ENCODE peak calls at places on chromosome 13, in nine cellular contexts. One of them, this sample, is unnamed.

GRCh38 chr13:45412274-45413049 is 5.7 kb downstream of the SLC25A30 start:
- DNase-seq in HEK293T: no peak
- DNase-seq in MCF 10A: no peak
- DNase-seq in choroid plexus epithelial cell: no peak
- DNase-seq in central memory CD4-positive, alpha-beta T cell: no peak
- DNase-seq in upper lobe of right lung: no peak
- DNase-seq in NCI-H2029 treated with DMSO at 0.1 percent for 48 hours: no peak
- DNase-seq in LHCN-M2: no peak
- DNase-seq in AG10803: no peak
- DNase-seq in this sample: no peak

GRCh38 chr13:33032037-33032625 is 15.9 kb downstream of the KL start:
- DNase-seq in central memory CD4-positive, alpha-beta T cell: no peak
- DNase-seq in upper lobe of right lung: peak; percentile 68
- DNase-seq in choroid plexus epithelial cell: no peak
- DNase-seq in AG10803: peak; percentile 49
- DNase-seq in HEK293T: no peak
- DNase-seq in MCF 10A: no peak
- DNase-seq in LHCN-M2: peak; percentile 27
- DNase-seq in NCI-H2029 treated with DMSO at 0.1 percent for 48 hours: no peak
- DNase-seq in this sample: no peak

GRCh38 chr13:99164226-99164625 is 36.4 kb upstream of the UBAC2 start:
- DNase-seq in NCI-H2029 treated with DMSO at 0.1 percent for 48 hours: no peak
- DNase-seq in upper lobe of right lung: no peak
- DNase-seq in choroid plexus epithelial cell: no peak
- DNase-seq in MCF 10A: no peak
- DNase-seq in HEK293T: no peak
- DNase-seq in LHCN-M2: no peak
- DNase-seq in AG10803: no peak
- DNase-seq in central memory CD4-positive, alpha-beta T cell: no peak
- DNase-seq in this sample: no peak

GRCh38 chr13:72651196-72651595 is 76.2 kb downstream of the MZT1 start:
- DNase-seq in MCF 10A: peak; percentile 14
- DNase-seq in AG10803: no peak
- DNase-seq in NCI-H2029 treated with DMSO at 0.1 percent for 48 hours: no peak
- DNase-seq in upper lobe of right lung: no peak
- DNase-seq in central memory CD4-positive, alpha-beta T cell: no peak
- DNase-seq in LHCN-M2: no peak
- DNase-seq in HEK293T: peak; percentile 70
- DNase-seq in choroid plexus epithelial cell: peak; percentile 31
- DNase-seq in this sample: no peak

GRCh38 chr13:86567119-86567518 is 767.9 kb upstream of the SLITRK6 start:
- DNase-seq in HEK293T: peak; percentile 25
- DNase-seq in NCI-H2029 treated with DMSO at 0.1 percent for 48 hours: no peak
- DNase-seq in central memory CD4-positive, alpha-beta T cell: no peak
- DNase-seq in upper lobe of right lung: no peak
- DNase-seq in MCF 10A: no peak
- DNase-seq in choroid plexus epithelial cell: no peak
- DNase-seq in LHCN-M2: no peak
- DNase-seq in AG10803: no peak
- DNase-seq in this sample: no peak

GRCh38 chr13:21060063-21060826 is 1.1 kb downstream of the LATS2 start:
- DNase-seq in choroid plexus epithelial cell: peak; percentile 64
- DNase-seq in HEK293T: peak; percentile 20
- DNase-seq in MCF 10A: peak; percentile 30
- DNase-seq in NCI-H2029 treated with DMSO at 0.1 percent for 48 hours: no peak
- DNase-seq in upper lobe of right lung: peak; percentile 82
- DNase-seq in LHCN-M2: peak; percentile 34
- DNase-seq in AG10803: peak; percentile 63
- DNase-seq in central memory CD4-positive, alpha-beta T cell: no peak
- DNase-seq in this sample: no peak

GRCh38 chr13:33730147-33730546 is 87.8 kb upstream of the RFC3 start:
- DNase-seq in choroid plexus epithelial cell: peak; percentile 3
- DNase-seq in NCI-H2029 treated with DMSO at 0.1 percent for 48 hours: no peak
- DNase-seq in AG10803: no peak
- DNase-seq in upper lobe of right lung: no peak
- DNase-seq in central memory CD4-positive, alpha-beta T cell: no peak
- DNase-seq in HEK293T: no peak
- DNase-seq in LHCN-M2: no peak
- DNase-seq in MCF 10A: no peak
- DNase-seq in this sample: no peak

GRCh38 chr13:44750618-44751017 is 174.5 kb upstream of the TSC22D1 start:
- DNase-seq in choroid plexus epithelial cell: no peak
- DNase-seq in NCI-H2029 treated with DMSO at 0.1 percent for 48 hours: no peak
- DNase-seq in LHCN-M2: no peak
- DNase-seq in HEK293T: no peak
- DNase-seq in central memory CD4-positive, alpha-beta T cell: no peak
- DNase-seq in AG10803: no peak
- DNase-seq in upper lobe of right lung: no peak
- DNase-seq in MCF 10A: no peak
- DNase-seq in this sample: no peak

GRCh38 chr13:51632643-51633357 is 48.5 kb downstream of the WDFY2 start:
- DNase-seq in central memory CD4-positive, alpha-beta T cell: no peak
- DNase-seq in NCI-H2029 treated with DMSO at 0.1 percent for 48 hours: no peak
- DNase-seq in choroid plexus epithelial cell: no peak
- DNase-seq in MCF 10A: no peak
- DNase-seq in LHCN-M2: no peak
- DNase-seq in upper lobe of right lung: no peak
- DNase-seq in HEK293T: no peak
- DNase-seq in AG10803: no peak
- DNase-seq in this sample: no peak

GRCh38 chr13:38979891-38980627 is 10.6 kb downstream of the STOML3 start:
- DNase-seq in MCF 10A: no peak
- DNase-seq in upper lobe of right lung: no peak
- DNase-seq in HEK293T: no peak
- DNase-seq in central memory CD4-positive, alpha-beta T cell: no peak
- DNase-seq in LHCN-M2: peak; percentile 7
- DNase-seq in choroid plexus epithelial cell: peak; percentile 39
- DNase-seq in NCI-H2029 treated with DMSO at 0.1 percent for 48 hours: no peak
- DNase-seq in AG10803: peak; percentile 10
- DNase-seq in this sample: no peak

GRCh38 chr13:60583911-60584753 is 187.1 kb downstream of the TDRD3 start:
- DNase-seq in AG10803: peak; percentile 84
- DNase-seq in choroid plexus epithelial cell: peak; percentile 93
- DNase-seq in MCF 10A: peak; percentile 86
- DNase-seq in HEK293T: no peak
- DNase-seq in upper lobe of right lung: no peak
- DNase-seq in central memory CD4-positive, alpha-beta T cell: no peak
- DNase-seq in LHCN-M2: peak; percentile 51
- DNase-seq in NCI-H2029 treated with DMSO at 0.1 percent for 48 hours: no peak
- DNase-seq in this sample: no peak

GRCh38 chr13:27455331-27455855 is 5.0 kb upstream of the MTIF3 start:
- DNase-seq in choroid plexus epithelial cell: peak; percentile 15
- DNase-seq in MCF 10A: no peak
- DNase-seq in NCI-H2029 treated with DMSO at 0.1 percent for 48 hours: no peak
- DNase-seq in LHCN-M2: no peak
- DNase-seq in HEK293T: no peak
- DNase-seq in upper lobe of right lung: no peak
- DNase-seq in AG10803: no peak
- DNase-seq in central memory CD4-positive, alpha-beta T cell: peak; percentile 22
- DNase-seq in this sample: no peak

GRCh38 chr13:53121131-53121773 is 92.6 kb downstream of the OLFM4 start:
- DNase-seq in LHCN-M2: no peak
- DNase-seq in central memory CD4-positive, alpha-beta T cell: no peak
- DNase-seq in HEK293T: no peak
- DNase-seq in MCF 10A: no peak
- DNase-seq in AG10803: no peak
- DNase-seq in choroid plexus epithelial cell: no peak
- DNase-seq in upper lobe of right lung: no peak
- DNase-seq in NCI-H2029 treated with DMSO at 0.1 percent for 48 hours: no peak
- DNase-seq in this sample: no peak